ENCODE peak calls at places on chromosomes 2 and 18, in nine cellular contexts. J is HCT116, H is SK-N-SH, G is A549, V is HepG2, L is Panc1, C is GM12878, T is K562, M is HL-60. I is an unnamed sample.

GRCh38 chr18:49487711-49488310 is 777 bp upstream of the C18orf32 start:
- DNase-seq in G (no peak), T (peak; percentile 18), L (no peak), J (no peak), M (peak; percentile 37), V (no peak), C (no peak), H (no peak), I (no peak)

GRCh38 chr2:58494059-58494458 is 252.9 kb upstream of the FANCL start:
- DNase-seq in J (no peak), L (no peak), C (no peak), T (no peak), M (no peak), G (no peak), H (no peak), V (no peak), I (no peak)

GRCh38 chr2:220163486-220163885 is 536.1 kb downstream of the SLC4A3 start:
- DNase-seq in T (no peak), C (no peak), V (no peak), J (no peak), G (no peak), L (no peak), H (no peak), M (no peak), I (no peak)

GRCh38 chr2:164504253-164504652 is 117.0 kb downstream of the GRB14 start:
- DNase-seq in V (peak; percentile 59), C (no peak), J (no peak), T (no peak), L (no peak), M (no peak), H (no peak), G (peak; percentile 29), I (peak; percentile 79)

GRCh38 chr2:174728096-174728495 is 36.2 kb downstream of the CHRNA1 start:
- DNase-seq in L (no peak), J (no peak), G (no peak), C (no peak), H (no peak), M (no peak), T (no peak), V (no peak), I (no peak)

GRCh38 chr2:230953843-230954242 is 28.8 kb upstream of the GPR55 start:
- DNase-seq in L (no peak), C (no peak), T (no peak), G (no peak), V (no peak), J (no peak), H (no peak), M (no peak), I (no peak)

GRCh38 chr2:65436825-65437221 is 4.4 kb upstream of the SPRED2 start:
- DNase-seq in V (no peak), T (peak; percentile 66), L (no peak), M (no peak), J (no peak), H (peak; percentile 42), C (peak; percentile 73), G (no peak), I (peak; percentile 42)

GRCh38 chr2:69844560-69844959 is 15.1 kb downstream of the GMCL1 start:
- DNase-seq in T (no peak), V (no peak), C (no peak), G (no peak), H (no peak), J (no peak), M (no peak), L (no peak), I (no peak)

GRCh38 chr2:19942199-19942598 is 40.4 kb upstream of the TTC32 start:
- DNase-seq in L (no peak), C (no peak), T (no peak), H (no peak), V (no peak), J (no peak), M (no peak), G (no peak), I (no peak)

GRCh38 chr2:216222650-216223352 is 113.7 kb downstream of the XRCC5 start:
- DNase-seq in C (peak; percentile 64), L (peak; percentile 33), T (no peak), M (no peak), V (no peak), G (peak; percentile 26), J (no peak), H (no peak), I (peak; percentile 63)

GRCh38 chr2:205216580-205216979 is 465.7 kb upstream of the NRP2 start:
- DNase-seq in H (no peak), L (no peak), C (no peak), T (no peak), M (no peak), V (peak; percentile 32), G (no peak), J (no peak), I (no peak)

GRCh38 chr2:227665189-227665940 is 1.2 kb upstream of the SCYGR5 start:
- DNase-seq in G (no peak), J (no peak), C (no peak), L (no peak), H (no peak), M (no peak), T (no peak), V (no peak), I (no peak)

GRCh38 chr2:15449542-15450236 is 111.4 kb downstream of the NBAS start:
- DNase-seq in T (peak; percentile 28), J (no peak), M (no peak), G (no peak), C (no peak), L (no peak), H (no peak), V (no peak), I (no peak)

GRCh38 chr2:67571785-67572718 is 174.9 kb downstream of the ETAA1 start:
- DNase-seq in V (no peak), M (no peak), G (peak; percentile 80), J (no peak), C (no peak), H (no peak), L (no peak), T (no peak), I (no peak)

GRCh38 chr2:140880573-140880972 is 1250.2 kb downstream of the LRP1B start:
- DNase-seq in H (no peak), V (no peak), T (no peak), G (no peak), J (no peak), L (peak; percentile 33), C (no peak), M (no peak), I (no peak)

GRCh38 chr2:85409719-85410583 is at the start of gene CAPG:
- DNase-seq in L (no peak), V (no peak), J (no peak), C (no peak), M (peak; percentile 64), G (peak; percentile 55), T (peak; percentile 86), H (no peak), I (no peak)

GRCh38 chr18:13241893-13242175 is 23.3 kb downstream of the LDLRAD4 start:
- DNase-seq in H (no peak), V (no peak), T (no peak), G (no peak), J (no peak), M (no peak), C (no peak), L (no peak), I (no peak)

GRCh38 chr18:13241083-13241892 is 22.7 kb downstream of the LDLRAD4 start:
- DNase-seq in G (no peak), V (no peak), H (no peak), T (no peak), M (no peak), J (no peak), L (no peak), C (no peak), I (no peak)

GRCh38 chr18:13237641-13238040 is 19.1 kb downstream of the LDLRAD4 start:
- DNase-seq in C (no peak), G (no peak), T (no peak), L (no peak), J (no peak), H (no peak), V (no peak), M (no peak), I (no peak)

GRCh38 chr18:13240060-13240725 is 21.6 kb downstream of the LDLRAD4 start:
- DNase-seq in V (no peak), J (no peak), G (no peak), H (no peak), C (no peak), L (no peak), M (no peak), T (no peak), I (no peak)

DNA sequence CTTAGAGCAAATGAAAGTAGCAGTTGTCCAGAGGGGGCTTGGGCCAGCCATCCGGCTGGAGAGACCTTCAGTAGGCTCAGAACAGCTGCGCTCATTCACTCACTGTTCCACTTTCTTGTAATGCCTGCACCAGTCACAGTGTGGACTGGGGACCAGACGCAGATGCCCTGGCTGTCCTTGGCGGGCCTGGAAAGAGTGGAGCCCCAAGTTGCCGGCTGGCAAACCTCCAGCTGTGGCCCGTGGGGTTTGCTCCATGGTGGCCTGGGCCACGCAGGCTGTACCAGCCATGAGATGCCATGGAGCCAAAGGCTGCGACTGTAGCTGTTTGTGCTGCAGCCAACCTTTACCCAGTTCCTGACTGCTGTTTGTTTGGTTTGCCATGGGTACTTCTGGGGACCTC is 21.0 kb downstream of the LDLRAD4 start:
- DNase-seq in C (no peak), M (no peak), V (no peak), G (no peak), J (no peak), L (no peak), H (no peak), T (no peak), I (no peak)
- TF ChIP-seq REST in C (no peak), M (no peak), V (no peak), G (no peak), J (no peak), L (no peak), H (no peak), T (no peak), I (no peak)

GRCh38 chr2:127196998-127197397 is 23.1 kb downstream of the CYP27C1 start:
- DNase-seq in T (peak; percentile 27), V (peak; percentile 62), L (no peak), M (peak; percentile 72), C (peak; percentile 11), J (peak; percentile 66), H (no peak), G (peak; percentile 46), I (peak; percentile 78)
- TF ChIP-seq CTCF in T (peak; percentile 59), V (peak; percentile 78), L (peak; percentile 77), M (peak; percentile 84), C (peak; percentile 82), J (peak; percentile 91), H (peak; percentile 31), G (no peak), I (peak; percentile 73)

GRCh38 chr2:60550151-60550983 is 3.1 kb downstream of the BCL11A start:
- DNase-seq in H (peak; percentile 84), G (peak; percentile 75), J (peak; percentile 50), V (peak; percentile 56), C (no peak), T (peak; percentile 47), M (peak; percentile 67), L (no peak), I (peak; percentile 95)
- TF ChIP-seq REST in H (no peak), G (no peak), J (no peak), V (no peak), C (no peak), T (no peak), M (no peak), L (no peak), I (no peak)

DNA sequence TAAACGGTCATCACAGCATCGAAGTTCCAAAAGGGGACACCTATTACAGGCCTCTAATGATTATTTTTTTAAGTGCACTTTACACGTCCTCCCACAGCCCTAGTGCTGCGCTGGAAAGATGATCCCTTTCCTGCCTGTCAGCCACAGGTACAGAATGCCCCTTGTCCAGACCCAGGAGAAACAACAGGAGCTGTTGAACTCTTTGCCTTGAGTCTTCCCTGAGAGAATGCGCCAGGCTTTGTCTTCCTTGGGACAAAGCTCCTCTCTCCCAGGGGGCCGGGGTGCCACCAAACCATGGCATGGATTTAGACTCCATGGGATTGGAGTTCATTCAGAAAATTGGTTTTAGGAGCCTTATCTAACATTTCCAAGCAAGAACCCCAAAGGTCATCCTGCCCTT is 319.0 kb upstream of the SOX11 start:
- DNase-seq in T (no peak), L (no peak), C (no peak), M (no peak), V (no peak), H (peak; percentile 68), G (no peak), J (no peak), I (peak; percentile 82)
- TF ChIP-seq CTCF in T (no peak), L (no peak), C (no peak), M (no peak), V (no peak), H (no peak), G (no peak), J (no peak), I (no peak)